ENCODE peak calls at places on chromosomes 4 and X, in six cellular contexts. U is endodermal cell, F is transverse colon, H is PC-3, Q is fibroblast of lung, V is A673. A is an unnamed sample.

GRCh38 chr4:73315091-73315490 is 56.5 kb upstream of the ANKRD17 start:
- DNase-seq in U (no peak), F (no peak), H (peak; percentile 16), Q (peak; percentile 63), V (no peak), A (no peak)

GRCh38 chr4:39083164-39083563 is 21.1 kb downstream of the KLHL5 start:
- DNase-seq in U (no peak), F (no peak), H (peak; percentile 17), Q (no peak), V (peak; percentile 9), A (no peak)

GRCh38 chrX:16573781-16574180 is 76.2 kb upstream of the S100G start:
- DNase-seq in U (no peak), F (no peak), H (peak; percentile 23), Q (peak; percentile 12), V (peak; percentile 5), A (no peak)

GRCh38 chr4:86999244-86999643 is 64.4 kb downstream of the AFF1 start:
- DNase-seq in U (no peak), F (no peak), H (no peak), Q (no peak), V (peak; percentile 43), A (no peak)

GRCh38 chr4:48100248-48100647 is 33.8 kb downstream of the TXK start:
- DNase-seq in U (no peak), F (no peak), H (no peak), Q (no peak), V (peak; percentile 88), A (no peak)

GRCh38 chr4:54089875-54090274 is 10.1 kb upstream of the GSX2 start:
- DNase-seq in U (no peak), F (no peak), H (no peak), Q (no peak), V (no peak), A (no peak)

GRCh38 chrX:7088968-7089615 is 58.4 kb upstream of the STS start:
- DNase-seq in U (peak; percentile 76), F (no peak), H (peak; percentile 28), Q (no peak), V (no peak), A (no peak)

GRCh38 chr4:6908397-6909112 is 1.1 kb upstream of the TBC1D14 start:
- DNase-seq in U (no peak), F (no peak), H (no peak), Q (no peak), V (no peak), A (no peak)

GRCh38 chr4:178242655-178243054 is 800.4 kb upstream of the AGA start:
- DNase-seq in U (no peak), F (no peak), H (no peak), Q (no peak), V (no peak), A (no peak)

GRCh38 chrX:41405551-41405950 is 41.6 kb upstream of the NYX start:
- DNase-seq in U (no peak), F (no peak), H (no peak), Q (no peak), V (no peak), A (no peak)
- H3K27ac ChIP-seq in U (no peak overlapping the region), F (no peak overlapping the region), H (no peak overlapping the region), Q (no peak overlapping the region), V (no peak overlapping the region), A (no peak overlapping the region)

GRCh38 chr4:139617702-139618490 is 47.7 kb upstream of the MGST2 start:
- DNase-seq in U (no peak), F (no peak), H (peak; percentile 48), Q (no peak), V (peak; percentile 64), A (no peak)

GRCh38 chr4:139619644-139620043 is 46.0 kb upstream of the MGST2 start:
- DNase-seq in U (peak; percentile 65), F (no peak), H (peak; percentile 64), Q (peak; percentile 17), V (peak; percentile 59), A (no peak)

GRCh38 chr4:139624441-139625130 is 41.0 kb upstream of the MGST2 start:
- DNase-seq in U (no peak), F (no peak), H (no peak), Q (no peak), V (no peak), A (no peak)

GRCh38 chr4:139625487-139625886 is 40.1 kb upstream of the MGST2 start:
- DNase-seq in U (no peak), F (no peak), H (no peak), Q (no peak), V (no peak), A (no peak)

DNA sequence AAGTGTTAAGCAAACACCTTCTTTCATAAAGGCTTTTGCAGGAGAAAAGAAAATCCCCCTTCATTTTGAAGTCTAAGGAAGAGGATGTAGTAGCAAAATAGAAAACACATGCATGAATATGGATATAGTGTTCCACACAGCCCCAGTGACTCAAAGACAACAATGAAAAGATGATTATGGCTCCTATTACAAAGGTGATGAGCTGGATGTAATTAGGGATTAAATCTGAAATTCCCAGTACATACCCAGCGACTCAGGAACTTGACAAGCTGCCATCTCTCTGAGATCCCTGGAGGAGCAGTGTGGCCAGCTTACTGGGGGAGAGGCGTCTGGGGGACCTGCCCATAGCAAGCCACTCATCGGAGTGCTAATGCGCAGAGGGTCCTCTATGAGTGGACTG is 42.8 kb upstream of the MGST2 start:
- DNase-seq in U (no peak), F (no peak), H (no peak), Q (no peak), V (no peak), A (no peak)
- H3K27me3 ChIP-seq in U (peaks cover 7% of the 10 kb centered on the region), F (no peaks in the 10 kb centered on the region), H (no peaks in the 10 kb centered on the region), Q (no peaks in the 10 kb centered on the region), V (no peaks in the 10 kb centered on the region), A (no peaks in the 10 kb centered on the region)

DNA sequence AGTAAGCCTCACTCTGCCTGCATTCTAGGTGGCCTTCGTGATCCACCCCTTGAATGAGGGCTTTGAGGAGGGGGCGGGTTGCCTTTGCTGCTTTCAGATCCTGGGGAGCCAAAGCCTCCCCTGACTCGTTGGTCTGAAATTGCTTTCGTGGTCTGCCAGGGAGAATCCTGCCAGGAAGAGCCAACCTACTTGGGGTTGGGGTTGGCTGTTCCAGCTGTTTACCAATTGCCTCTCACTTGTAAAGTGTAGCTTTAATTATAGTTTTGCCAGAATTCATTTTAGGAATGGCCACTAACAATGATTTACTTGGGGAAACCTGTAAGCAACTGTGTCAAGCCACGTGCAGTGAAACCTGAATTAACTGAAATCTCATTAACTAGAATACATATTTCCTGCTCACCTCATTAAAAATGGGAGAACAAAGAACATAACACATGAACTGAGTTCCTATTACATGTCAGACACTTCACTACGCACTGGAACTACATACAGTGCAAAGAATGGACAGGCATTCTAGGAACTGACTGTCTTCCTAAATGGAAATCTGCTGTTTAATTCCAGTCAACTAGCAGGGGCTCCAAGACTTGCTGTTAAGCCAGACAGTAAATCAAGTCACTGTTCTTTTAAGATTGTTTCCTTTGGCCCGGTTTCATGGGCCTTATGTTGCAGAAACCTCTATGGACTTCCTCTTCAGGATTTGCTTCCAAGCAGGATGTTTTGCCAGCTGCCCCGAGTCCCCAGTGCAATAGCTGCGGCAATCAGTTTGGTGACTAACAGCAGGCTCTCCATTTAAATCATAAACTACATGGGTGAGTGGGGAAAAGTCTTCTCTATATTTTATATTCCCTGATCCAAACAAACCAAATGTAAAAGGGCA is 16.4 kb upstream of the NKRF start:
- DNase-seq in U (no peak), F (peak; percentile 33), H (no peak), Q (peak; percentile 86), V (no peak), A (peak; percentile 49)
- H3K27ac ChIP-seq in U (no peak overlapping the region), F (no peak overlapping the region), H (no peak overlapping the region), Q (no peak overlapping the region), V (no peak overlapping the region), A (no peak overlapping the region)

DNA sequence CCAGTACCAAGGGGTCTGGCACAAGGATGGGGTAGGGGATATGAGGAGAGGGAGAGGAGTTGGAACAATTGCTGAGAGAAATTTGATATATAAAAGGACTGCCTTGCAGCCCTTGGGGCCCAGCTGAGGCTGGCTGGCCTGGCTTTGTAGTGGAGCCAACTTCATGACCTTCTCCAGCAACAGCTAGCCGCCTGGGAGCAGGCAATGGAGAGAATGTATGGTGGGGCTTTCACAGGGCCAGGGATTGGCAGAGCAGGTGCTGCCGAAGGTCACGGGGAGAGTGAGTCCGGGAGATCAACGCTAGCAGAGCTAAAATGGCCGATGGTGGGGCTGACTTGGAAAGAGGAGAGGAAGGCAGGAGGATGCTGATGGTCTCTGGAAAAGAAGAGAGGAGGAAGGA is 120.4 kb upstream of the SMIM10 start:
- DNase-seq in U (no peak), F (no peak), H (no peak), Q (no peak), V (no peak), A (no peak)
- H3K27me3 ChIP-seq in U (no peaks in the 10 kb centered on the region), F (no peaks in the 10 kb centered on the region), H (no peaks in the 10 kb centered on the region), Q (no peaks in the 10 kb centered on the region), V (no peaks in the 10 kb centered on the region), A (no peaks in the 10 kb centered on the region)

A was measured in colonic mucosa.